ENCODE peak calls at places on chromosomes 4 and X, in six cellular contexts. One of them, this sample, is unnamed.

GRCh38 chr4:108465886-108466491 is 154.4 kb upstream of the RPL34 start:
- DNase-seq in stimulated activated CD4-positive, alpha-beta T cell treated with anti-CD3 and anti-CD28 coated beads, Interleukin-12 subunit alpha, Interleukin-12 subunit beta, amount 100 ng/mL, for 24 hours: no peak
- DNase-seq in AG08395: no peak
- DNase-seq in neural progenitor cell: no peak
- DNase-seq in NCI-H1092: no peak
- DNase-seq in LoVo: no peak
- DNase-seq in this sample: no peak

GRCh38 chrX:78104447-78105176 is 564 bp downstream of the PGK1 start:
- DNase-seq in stimulated activated CD4-positive, alpha-beta T cell treated with anti-CD3 and anti-CD28 coated beads, Interleukin-12 subunit alpha, Interleukin-12 subunit beta, amount 100 ng/mL, for 24 hours: no peak
- DNase-seq in NCI-H1092: no peak
- DNase-seq in neural progenitor cell: peak; percentile 32
- DNase-seq in AG08395: peak; percentile 41
- DNase-seq in LoVo: peak; percentile 40
- DNase-seq in this sample: no peak

GRCh38 chrX:50920132-50920531 is 9.6 kb downstream of the BMP15 start:
- DNase-seq in AG08395: no peak
- DNase-seq in neural progenitor cell: peak; percentile 22
- DNase-seq in stimulated activated CD4-positive, alpha-beta T cell treated with anti-CD3 and anti-CD28 coated beads, Interleukin-12 subunit alpha, Interleukin-12 subunit beta, amount 100 ng/mL, for 24 hours: no peak
- DNase-seq in LoVo: no peak
- DNase-seq in NCI-H1092: no peak
- DNase-seq in this sample: no peak

GRCh38 chr4:146329042-146329716 is 114.8 kb downstream of the REELD1 start:
- DNase-seq in NCI-H1092: no peak
- DNase-seq in stimulated activated CD4-positive, alpha-beta T cell treated with anti-CD3 and anti-CD28 coated beads, Interleukin-12 subunit alpha, Interleukin-12 subunit beta, amount 100 ng/mL, for 24 hours: no peak
- DNase-seq in LoVo: no peak
- DNase-seq in neural progenitor cell: no peak
- DNase-seq in AG08395: peak; percentile 45
- DNase-seq in this sample: no peak

GRCh38 chr4:54550415-54551171 is 107.2 kb upstream of the KIT start:
- DNase-seq in LoVo: no peak
- DNase-seq in stimulated activated CD4-positive, alpha-beta T cell treated with anti-CD3 and anti-CD28 coated beads, Interleukin-12 subunit alpha, Interleukin-12 subunit beta, amount 100 ng/mL, for 24 hours: no peak
- DNase-seq in neural progenitor cell: peak; percentile 15
- DNase-seq in AG08395: peak; percentile 61
- DNase-seq in NCI-H1092: no peak
- DNase-seq in this sample: no peak

GRCh38 chrX:85111347-85111746 is 107.7 kb downstream of the APOOL start:
- DNase-seq in stimulated activated CD4-positive, alpha-beta T cell treated with anti-CD3 and anti-CD28 coated beads, Interleukin-12 subunit alpha, Interleukin-12 subunit beta, amount 100 ng/mL, for 24 hours: no peak
- DNase-seq in neural progenitor cell: no peak
- DNase-seq in LoVo: peak; percentile 5
- DNase-seq in NCI-H1092: peak; percentile 2
- DNase-seq in AG08395: peak; percentile 15
- DNase-seq in this sample: no peak

GRCh38 chrX:68801737-68802290 is 27.0 kb upstream of the EFNB1 start:
- DNase-seq in AG08395: no peak
- DNase-seq in neural progenitor cell: no peak
- DNase-seq in NCI-H1092: no peak
- DNase-seq in LoVo: no peak
- DNase-seq in stimulated activated CD4-positive, alpha-beta T cell treated with anti-CD3 and anti-CD28 coated beads, Interleukin-12 subunit alpha, Interleukin-12 subunit beta, amount 100 ng/mL, for 24 hours: no peak
- DNase-seq in this sample: no peak

GRCh38 chrX:150693782-150694574 is 782 bp downstream of the MTMR1 start:
- DNase-seq in neural progenitor cell: peak; percentile 52
- DNase-seq in LoVo: peak; percentile 50
- DNase-seq in AG08395: peak; percentile 67
- DNase-seq in NCI-H1092: peak; percentile 73
- DNase-seq in stimulated activated CD4-positive, alpha-beta T cell treated with anti-CD3 and anti-CD28 coated beads, Interleukin-12 subunit alpha, Interleukin-12 subunit beta, amount 100 ng/mL, for 24 hours: peak; percentile 60
- DNase-seq in this sample: peak; percentile 47

GRCh38 chrX:124328765-124329164 is 3.7 kb upstream of the TEX13D start:
- DNase-seq in stimulated activated CD4-positive, alpha-beta T cell treated with anti-CD3 and anti-CD28 coated beads, Interleukin-12 subunit alpha, Interleukin-12 subunit beta, amount 100 ng/mL, for 24 hours: no peak
- DNase-seq in NCI-H1092: no peak
- DNase-seq in LoVo: no peak
- DNase-seq in AG08395: peak; percentile 2
- DNase-seq in neural progenitor cell: no peak
- DNase-seq in this sample: no peak

GRCh38 chr4:53920883-53921282 is 143.5 kb downstream of the CHIC2 start:
- DNase-seq in AG08395: no peak
- DNase-seq in LoVo: no peak
- DNase-seq in NCI-H1092: no peak
- DNase-seq in stimulated activated CD4-positive, alpha-beta T cell treated with anti-CD3 and anti-CD28 coated beads, Interleukin-12 subunit alpha, Interleukin-12 subunit beta, amount 100 ng/mL, for 24 hours: no peak
- DNase-seq in neural progenitor cell: no peak
- DNase-seq in this sample: no peak

GRCh38 chr4:85955614-85956295 is 404.1 kb downstream of the MAPK10 start:
- DNase-seq in LoVo: no peak
- DNase-seq in NCI-H1092: no peak
- DNase-seq in AG08395: no peak
- DNase-seq in stimulated activated CD4-positive, alpha-beta T cell treated with anti-CD3 and anti-CD28 coated beads, Interleukin-12 subunit alpha, Interleukin-12 subunit beta, amount 100 ng/mL, for 24 hours: no peak
- DNase-seq in neural progenitor cell: no peak
- DNase-seq in this sample: no peak

GRCh38 chrX:12138366-12139313 is at the start of gene FRMPD4:
- DNase-seq in LoVo: no peak
- DNase-seq in stimulated activated CD4-positive, alpha-beta T cell treated with anti-CD3 and anti-CD28 coated beads, Interleukin-12 subunit alpha, Interleukin-12 subunit beta, amount 100 ng/mL, for 24 hours: no peak
- DNase-seq in neural progenitor cell: peak; percentile 70
- DNase-seq in NCI-H1092: peak; percentile 57
- DNase-seq in AG08395: peak; percentile 19
- DNase-seq in this sample: peak; percentile 76

GRCh38 chr4:145731026-145731425 is 51.1 kb downstream of the C4orf51 start:
- DNase-seq in AG08395: no peak
- DNase-seq in LoVo: peak; percentile 72
- DNase-seq in neural progenitor cell: no peak
- DNase-seq in NCI-H1092: peak; percentile 66
- DNase-seq in stimulated activated CD4-positive, alpha-beta T cell treated with anti-CD3 and anti-CD28 coated beads, Interleukin-12 subunit alpha, Interleukin-12 subunit beta, amount 100 ng/mL, for 24 hours: no peak
- DNase-seq in this sample: no peak

GRCh38 chrX:48695925-48696300 is 621 bp upstream of the SUV39H1 start:
- DNase-seq in AG08395: peak; percentile 18
- DNase-seq in neural progenitor cell: peak; percentile 34
- DNase-seq in LoVo: no peak
- DNase-seq in NCI-H1092: no peak
- DNase-seq in stimulated activated CD4-positive, alpha-beta T cell treated with anti-CD3 and anti-CD28 coated beads, Interleukin-12 subunit alpha, Interleukin-12 subunit beta, amount 100 ng/mL, for 24 hours: no peak
- DNase-seq in this sample: no peak

GRCh38 chr4:20598626-20599025 is 101.6 kb upstream of the PACRGL start:
- DNase-seq in AG08395: no peak
- DNase-seq in stimulated activated CD4-positive, alpha-beta T cell treated with anti-CD3 and anti-CD28 coated beads, Interleukin-12 subunit alpha, Interleukin-12 subunit beta, amount 100 ng/mL, for 24 hours: no peak
- DNase-seq in NCI-H1092: no peak
- DNase-seq in neural progenitor cell: no peak
- DNase-seq in LoVo: no peak
- DNase-seq in this sample: no peak

GRCh38 chr4:55393461-55394320 is 2.1 kb upstream of the TMEM165 start:
- DNase-seq in NCI-H1092: no peak
- DNase-seq in LoVo: no peak
- DNase-seq in stimulated activated CD4-positive, alpha-beta T cell treated with anti-CD3 and anti-CD28 coated beads, Interleukin-12 subunit alpha, Interleukin-12 subunit beta, amount 100 ng/mL, for 24 hours: no peak
- DNase-seq in neural progenitor cell: no peak
- DNase-seq in AG08395: no peak
- DNase-seq in this sample: no peak